ENCODE peak calls at places on chromosomes 16 and 17, in four cellular contexts. T is GM23338, V is OCI-LY7, Q is Peyer's patch. U is an unnamed sample.

GRCh38 chr16:56860226-56861020 is 4.6 kb upstream of the SLC12A3 start:
- DNase-seq in T (no peak), V (peak; percentile 85), Q (no peak), U (no peak)

GRCh38 chr17:82342361-82343079 is 9.0 kb upstream of the SECTM1 start:
- DNase-seq in Q (no peak), V (no peak), T (no peak), U (peak; percentile 74)

GRCh38 chr17:2275722-2276121 is 27.9 kb downstream of the SMG6 start:
- DNase-seq in V (no peak), T (no peak), Q (no peak), U (no peak)

GRCh38 chr17:75012320-75013076 is at the start of gene MRPL58:
- DNase-seq in V (peak; percentile 94), Q (peak; percentile 87), T (peak; percentile 97), U (peak; percentile 95)

GRCh38 chr17:80260791-80261158 is at the start of gene RNF213:
- DNase-seq in V (peak; percentile 88), T (peak; percentile 64), Q (peak; percentile 85), U (no peak)

GRCh38 chr17:57178839-57179238 is 77.5 kb upstream of the MSI2 start:
- DNase-seq in T (no peak), Q (no peak), V (no peak), U (no peak)

GRCh38 chr17:56765449-56765848 is 68.3 kb downstream of the C17orf67 start:
- DNase-seq in V (no peak), Q (no peak), T (no peak), U (no peak)

GRCh38 chr17:35918665-35919064 is 11.9 kb downstream of the RDM1 start:
- DNase-seq in V (no peak), T (no peak), Q (no peak), U (no peak)

GRCh38 chr17:48215583-48216139 is 108.1 kb downstream of the SNX11 start:
- DNase-seq in T (peak; percentile 82), Q (peak; percentile 50), V (no peak), U (no peak)

GRCh38 chr16:83363521-83363920 is 444.3 kb upstream of the HSBP1 start:
- DNase-seq in V (no peak), T (no peak), Q (no peak), U (no peak)

GRCh38 chr17:19331553-19332245 is 30.8 kb downstream of the B9D1 start:
- DNase-seq in T (no peak), Q (no peak), V (no peak), U (no peak)

GRCh38 chr16:71357681-71358080 is 842 bp upstream of the CALB2 start:
- DNase-seq in V (no peak), T (peak; percentile 30), Q (no peak), U (no peak)

GRCh38 chr17:74108126-74108705 is 95.3 kb upstream of the RPL38 start:
- DNase-seq in Q (peak; percentile 29), T (no peak), V (no peak), U (no peak)

GRCh38 chr16:89300976-89301360 is 83.5 kb downstream of the ZNF778 start:
- DNase-seq in T (no peak), V (no peak), Q (no peak), U (no peak)

GRCh38 chr16:89298826-89299225 is 81.3 kb downstream of the ZNF778 start:
- DNase-seq in Q (no peak), V (no peak), T (peak; percentile 10), U (no peak)

GRCh38 chr16:89297156-89297869 is 79.8 kb downstream of the ZNF778 start:
- DNase-seq in Q (no peak), T (peak; percentile 39), V (no peak), U (no peak)

GRCh38 chr16:89297870-89298545 is 80.5 kb downstream of the ZNF778 start:
- DNase-seq in V (no peak), Q (no peak), T (no peak), U (no peak)

GRCh38 chr16:89300311-89300975 is 82.9 kb downstream of the ZNF778 start:
- DNase-seq in V (no peak), T (no peak), Q (no peak), U (no peak)
- TF ChIP-seq CTCF in V (no peak), T (peak; percentile 28), Q (no peak), U (no peak)

GRCh38 chr17:81338301-81339179 is 43.4 kb upstream of the SLC38A10 start:
- DNase-seq in Q (peak; percentile 50), T (no peak), V (no peak), U (no peak)
- TF ChIP-seq CTCF in Q (no peak), T (peak; percentile 31), V (peak; percentile 29), U (peak; percentile 31)

GRCh38 chr17:15912416-15912955 is 32.4 kb upstream of the ADORA2B start:
- DNase-seq in Q (no peak), V (no peak), T (no peak), U (no peak)

GRCh38 chr17:15908378-15908777 is 36.6 kb upstream of the ADORA2B start:
- DNase-seq in Q (no peak), T (no peak), V (no peak), U (no peak)

GRCh38 chr17:15910791-15911190 is 34.1 kb upstream of the ADORA2B start:
- DNase-seq in T (no peak), Q (no peak), V (no peak), U (no peak)

GRCh38 chr17:15907290-15907689 is 37.6 kb upstream of the ADORA2B start:
- DNase-seq in T (no peak), V (no peak), Q (no peak), U (no peak)

DNA sequence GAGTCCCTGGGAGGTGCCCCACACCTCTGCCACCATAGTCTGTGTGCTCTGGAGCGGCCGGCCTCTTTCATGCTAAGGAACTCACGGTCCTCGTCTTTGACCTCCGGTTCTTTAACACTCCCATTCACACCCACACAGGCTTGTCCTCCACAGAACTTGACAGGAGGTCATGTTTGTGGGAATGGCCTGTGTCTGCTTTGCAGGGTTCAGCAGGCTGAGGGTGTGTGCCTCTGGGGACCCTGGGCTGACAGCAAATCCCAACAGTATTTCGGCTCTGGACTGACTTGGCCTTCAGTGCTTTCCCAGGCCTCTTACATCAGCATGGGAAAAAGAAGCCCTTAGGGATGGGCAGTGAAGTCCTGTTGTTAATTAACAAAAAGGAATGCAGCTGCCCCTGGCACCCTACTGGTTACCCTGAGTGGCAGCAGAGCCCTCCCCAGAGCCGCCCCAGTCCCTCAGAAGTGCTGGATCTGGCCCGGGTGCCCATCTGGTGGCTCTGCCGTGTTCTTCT is 35.4 kb upstream of the ADORA2B start:
- DNase-seq in Q (no peak), T (peak; percentile 21), V (no peak), U (no peak)
- TF ChIP-seq CTCF in Q (no peak), T (no peak), V (no peak), U (no peak)

GRCh38 chr16:86117756-86118155 is 218.8 kb downstream of the IRF8 start:
- DNase-seq in T (no peak), Q (no peak), V (no peak), U (no peak)
- TF ChIP-seq CTCF in T (no peak), Q (no peak), V (no peak), U (no peak)

U was measured in chondrocyte.